ENCODE peak calls at places on chromosome 1, in six cellular contexts. V is ureter; B is NCI-H69; F is activated T-cell treated with anti-CD3 and anti-CD28 coated beads, Interleukin-2, amount 50 U/mL, for 4 hours; N is ELF-1; Q is activated CD4-positive, alpha-beta T cell treated with anti-CD3 and anti-CD28 coated beads for 48 hours. C is an unnamed sample.

GRCh38 chr1:170030212-170030611 is 44.3 kb downstream of the KIFAP3 start:
- DNase-seq in Q (no peak), B (no peak), V (no peak), F (no peak), N (no peak), C (no peak)

GRCh38 chr1:92482665-92483441 is 3.9 kb downstream of the GFI1 start:
- DNase-seq in B (peak), N (peak), V (no peak), F (peak), Q (peak), C (no peak)

GRCh38 chr1:161091093-161091492 is 1.7 kb upstream of the NECTIN4 start:
- DNase-seq in F (no peak), Q (no peak), N (no peak), V (no peak), B (no peak), C (no peak)

GRCh38 chr1:243335297-243335696 is 79.5 kb downstream of the SDCCAG8 start:
- DNase-seq in F (no peak), B (no peak), Q (no peak), N (no peak), V (no peak), C (no peak)

GRCh38 chr1:227778401-227778947 is 37.0 kb upstream of the PRSS38 start:
- DNase-seq in Q (no peak), F (no peak), V (no peak), N (no peak), B (peak), C (no peak)

GRCh38 chr1:29684141-29684540 is 447.8 kb downstream of the PTPRU start:
- DNase-seq in B (no peak), N (no peak), F (no peak), Q (no peak), V (no peak), C (peak)

GRCh38 chr1:19610282-19610978 is 33.7 kb upstream of the NBL1 start:
- DNase-seq in V (no peak), Q (no peak), B (no peak), F (no peak), N (no peak), C (no peak)

GRCh38 chr1:111879086-111879485 is 110.4 kb downstream of the KCND3 start:
- DNase-seq in Q (no peak), B (no peak), N (no peak), F (no peak), V (no peak), C (no peak)

GRCh38 chr1:99978218-99978617 is 8.4 kb downstream of the SLC35A3 start:
- DNase-seq in B (no peak), Q (no peak), V (no peak), N (no peak), F (no peak), C (no peak)

GRCh38 chr1:115237023-115237422 is 101.0 kb downstream of the NGF start:
- DNase-seq in Q (no peak), N (no peak), B (no peak), V (no peak), F (no peak), C (no peak)

GRCh38 chr1:66523502-66523901 is 10.5 kb upstream of the SGIP1 start:
- DNase-seq in F (no peak), Q (no peak), V (no peak), N (no peak), B (no peak), C (no peak)

GRCh38 chr1:205925730-205926129 is 17.5 kb downstream of the SLC26A9 start:
- DNase-seq in V (no peak), F (no peak), Q (no peak), N (no peak), B (peak), C (no peak)

C was measured in type B pancreatic cell.